ENCODE peak calls at places on chromosomes 5 and 9, in four cellular contexts. V is K562, S is HepG2, Q is SK-N-SH. M is an unnamed sample.
A peak's percentile ranks its signal among the peaks of the same experiment; 100 is the strongest.

GRCh38 chr9:5688109-5688508 is 59.2 kb downstream of the RIC1 start:
- DNase-seq in S (no peak), V (peak; percentile 9), Q (no peak), M (no peak)

GRCh38 chr5:102713682-102714231 is 41.3 kb upstream of the PAM start:
- DNase-seq in Q (no peak), V (no peak), S (no peak), M (no peak)

GRCh38 chr9:89815903-89816573 is 211.2 kb downstream of the GADD45G start:
- DNase-seq in Q (no peak), V (no peak), S (no peak), M (no peak)

GRCh38 chr9:80874276-80874675 is 815.1 kb downstream of the TLE1 start:
- DNase-seq in S (no peak), V (no peak), Q (no peak), M (no peak)

GRCh38 chr9:89999176-89999533 is 394.3 kb downstream of the GADD45G start:
- DNase-seq in V (no peak), S (no peak), Q (no peak), M (no peak)

GRCh38 chr5:170449232-170449631 is 54.6 kb upstream of the KCNIP1 start:
- DNase-seq in Q (no peak), S (no peak), V (no peak), M (no peak)

GRCh38 chr5:134100283-134101011 is 14.0 kb upstream of the TCF7 start:
- DNase-seq in S (no peak), Q (peak; percentile 45), V (no peak), M (no peak)

GRCh38 chr9:17520264-17521058 is 58.4 kb upstream of the SH3GL2 start:
- DNase-seq in V (no peak), Q (no peak), S (no peak), M (no peak)

GRCh38 chr5:67541869-67542268 is 345.3 kb upstream of the CD180 start:
- DNase-seq in V (no peak), S (no peak), Q (no peak), M (no peak)

GRCh38 chr5:129135633-129136032 is 41.1 kb downstream of the ISOC1 start:
- DNase-seq in S (peak; percentile 21), V (no peak), Q (no peak), M (peak; percentile 19)

GRCh38 chr5:33894566-33894965 is 2.8 kb upstream of the ADAMTS12 start:
- DNase-seq in V (no peak), Q (no peak), S (no peak), M (no peak)

GRCh38 chr9:37620386-37620785 is 28.0 kb upstream of the TOMM5 start:
- DNase-seq in V (no peak), Q (no peak), S (no peak), M (no peak)

GRCh38 chr5:33937017-33937699 is 972 bp downstream of the RXFP3 start:
- DNase-seq in V (no peak), Q (peak; percentile 46), S (no peak), M (no peak)

GRCh38 chr5:87850843-87851242 is 417.8 kb downstream of the TMEM161B start:
- DNase-seq in V (no peak), S (no peak), Q (no peak), M (no peak)

GRCh38 chr5:142432369-142432863 is 107.6 kb upstream of the SPRY4 start:
- DNase-seq in V (no peak), Q (no peak), S (no peak), M (no peak)

GRCh38 chr5:156640751-156641241 is 209.3 kb upstream of the PPP1R2B start:
- DNase-seq in S (no peak), Q (no peak), V (no peak), M (no peak)

GRCh38 chr9:77991191-77991590 is 40.4 kb downstream of the GNAQ start:
- DNase-seq in S (no peak), V (no peak), Q (no peak), M (no peak)

GRCh38 chr9:123081824-123082223 is 48.4 kb downstream of the GPR21 start:
- DNase-seq in Q (peak; percentile 25), S (peak; percentile 48), V (peak; percentile 34), M (peak; percentile 22)

GRCh38 chr5:132662925-132663770 is 5.2 kb downstream of the IL13 start:
- DNase-seq in V (peak; percentile 63), S (peak; percentile 36), Q (no peak), M (no peak)

GRCh38 chr5:86971034-86971511 is 296.6 kb upstream of the RASA1 start:
- DNase-seq in S (peak; percentile 3), Q (no peak), V (no peak), M (peak; percentile 18)

GRCh38 chr9:4572184-4572826 is 82.0 kb downstream of the SLC1A1 start:
- DNase-seq in S (no peak), V (no peak), Q (no peak), M (no peak)

GRCh38 chr9:114516913-114517312 is 11.6 kb upstream of the WHRN start:
- DNase-seq in V (no peak), Q (no peak), S (no peak), M (no peak)

GRCh38 chr9:32881948-32882347 is 98.6 kb downstream of the TMEM215 start:
- DNase-seq in Q (no peak), V (no peak), S (no peak), M (no peak)

GRCh38 chr5:1324301-1324700 is 20.6 kb downstream of the CLPTM1L start:
- DNase-seq in S (no peak), Q (no peak), V (no peak), M (no peak)

GRCh38 chr5:157449011-157449723 is 10.8 kb upstream of the NIPAL4 start:
- DNase-seq in S (no peak), Q (peak; percentile 44), V (no peak), M (no peak)

GRCh38 chr9:124450931-124451661 is 845 bp downstream of the ADGRD2 start:
- DNase-seq in V (no peak), Q (peak; percentile 53), S (no peak), M (no peak)

GRCh38 chr9:18438300-18438925 is 35.5 kb upstream of the ADAMTSL1 start:
- DNase-seq in S (no peak), V (no peak), Q (peak; percentile 65), M (no peak)

GRCh38 chr5:170863646-170864045 is 1.8 kb downstream of the RANBP17 start:
- DNase-seq in S (no peak), V (no peak), Q (no peak), M (no peak)

GRCh38 chr5:177116631-177117373 is 16.8 kb upstream of the NSD1 start:
- DNase-seq in S (no peak), Q (no peak), V (peak; percentile 98), M (no peak)

GRCh38 chr5:178430187-178431062 is 159.8 kb downstream of the COL23A1 start:
- DNase-seq in S (peak; percentile 13), V (no peak), Q (peak; percentile 9), M (no peak)

GRCh38 chr9:35350827-35351549 is 138.9 kb upstream of the RUSC2 start:
- DNase-seq in V (no peak), S (no peak), Q (no peak), M (no peak)

GRCh38 chr5:510521-510920 is 13.7 kb downstream of the SLC9A3 start:
- DNase-seq in Q (no peak), V (no peak), S (no peak), M (no peak)

DNA sequence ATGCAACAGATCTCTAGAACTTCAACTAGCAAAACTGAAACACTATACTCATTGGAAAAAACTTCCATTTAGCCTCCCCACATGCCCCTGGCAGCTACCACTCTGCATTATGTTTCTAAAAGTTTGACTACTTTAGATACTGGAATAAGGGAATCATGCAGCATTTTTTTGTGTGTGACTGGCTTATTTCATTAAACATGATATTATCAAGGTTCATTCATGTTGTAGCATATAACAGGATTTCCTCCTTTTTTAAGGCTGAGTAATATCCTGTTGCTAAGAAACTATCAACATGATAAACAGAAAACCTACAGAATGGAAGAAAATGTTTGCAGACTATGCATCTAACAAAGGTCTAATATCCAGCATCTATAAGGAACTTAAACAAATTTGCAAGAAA is 597.9 kb downstream of the DMRTA1 start:
- DNase-seq in S (no peak), V (no peak), Q (no peak), M (no peak)
- TF ChIP-seq ELF1 in S (no peak), V (no peak), Q (no peak), M (no peak)

DNA sequence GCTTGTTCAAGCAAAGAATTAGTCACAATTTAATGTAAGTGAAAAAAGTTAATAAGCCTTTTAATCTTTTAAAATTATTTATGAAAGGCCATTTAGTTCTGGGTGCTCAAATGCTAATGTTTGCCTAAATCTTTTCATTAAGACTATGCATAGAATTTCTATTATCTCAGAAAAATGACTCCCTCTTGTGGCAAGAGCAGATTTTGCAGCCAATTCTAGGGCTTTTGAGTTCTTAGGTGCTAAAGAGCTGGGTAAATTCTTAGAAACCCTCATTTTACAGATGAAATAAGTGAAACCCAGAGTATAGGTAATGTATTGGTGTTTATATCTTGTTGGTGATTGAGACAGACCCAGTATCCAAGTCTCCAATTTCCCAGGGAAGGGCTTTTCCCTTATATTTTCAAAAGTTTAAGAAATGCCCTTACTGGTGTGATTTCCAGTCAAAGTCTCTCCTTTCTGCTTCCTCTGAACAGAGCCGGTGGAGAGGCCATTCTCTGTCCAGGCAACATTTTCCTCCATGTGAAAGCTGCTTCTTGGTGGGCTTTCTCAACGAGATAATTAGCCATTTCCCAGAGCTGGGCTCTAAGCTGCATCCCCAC is 24.1 kb upstream of the PCSK5 start:
- DNase-seq in S (peak; percentile 27), Q (peak; percentile 15), V (peak; percentile 8), M (peak; percentile 48)
- TF ChIP-seq ELF1 in S (no peak), Q (no peak), V (no peak), M (no peak)

GRCh38 chr5:74801941-74802340 is 34.9 kb downstream of the NSA2 start:
- DNase-seq in S (no peak), V (no peak), Q (no peak), M (no peak)

GRCh38 chr5:74801197-74801596 is 34.1 kb downstream of the NSA2 start:
- DNase-seq in Q (no peak), V (no peak), S (no peak), M (no peak)

DNA sequence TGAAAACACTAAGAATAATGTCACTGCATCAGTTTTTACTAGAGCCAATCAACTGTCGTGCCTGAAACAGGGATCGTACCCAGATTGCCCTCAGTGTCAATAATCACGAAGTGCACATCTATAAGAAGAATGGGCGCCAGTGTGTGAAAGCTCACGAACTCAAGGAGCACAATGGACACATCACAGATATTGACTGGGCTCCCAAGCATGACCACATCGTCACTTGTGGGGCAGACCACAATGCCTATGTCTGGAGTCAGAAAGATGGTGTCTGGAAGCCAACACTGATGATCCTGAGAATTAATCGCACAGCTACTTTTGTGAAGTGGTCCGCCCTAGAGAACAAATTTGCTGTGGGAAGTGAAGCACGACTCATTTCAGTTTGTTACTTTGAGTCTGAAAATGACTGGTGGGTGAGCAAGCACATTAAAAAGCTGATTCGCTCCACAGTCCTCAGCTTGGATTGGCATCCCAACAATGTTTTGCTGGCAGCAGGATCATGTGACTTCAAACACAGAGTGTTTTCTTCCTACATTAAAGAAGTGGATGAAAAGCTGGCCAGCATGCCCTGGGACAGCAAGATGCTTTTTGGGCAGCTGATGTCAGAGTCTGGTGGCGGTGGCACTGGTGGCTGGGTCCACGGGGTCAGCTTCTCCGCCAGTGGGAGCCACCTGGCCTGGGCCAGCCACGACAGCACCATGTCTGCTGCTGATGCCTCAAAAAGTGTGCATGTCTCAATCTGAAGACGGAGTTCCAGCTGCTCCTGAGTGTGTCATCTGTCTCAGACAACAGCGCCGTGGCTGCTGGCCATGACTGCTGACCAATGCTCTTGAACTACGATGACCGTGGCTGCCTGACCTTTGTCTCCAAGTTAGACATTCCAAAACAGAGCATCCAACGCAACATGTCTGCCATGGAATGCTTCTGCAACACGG is 32.2 kb downstream of the NSA2 start:
- DNase-seq in Q (no peak), S (peak; percentile 3), V (no peak), M (no peak)
- TF ChIP-seq ELF1 in Q (no peak), S (no peak), V (no peak), M (no peak)

DNA sequence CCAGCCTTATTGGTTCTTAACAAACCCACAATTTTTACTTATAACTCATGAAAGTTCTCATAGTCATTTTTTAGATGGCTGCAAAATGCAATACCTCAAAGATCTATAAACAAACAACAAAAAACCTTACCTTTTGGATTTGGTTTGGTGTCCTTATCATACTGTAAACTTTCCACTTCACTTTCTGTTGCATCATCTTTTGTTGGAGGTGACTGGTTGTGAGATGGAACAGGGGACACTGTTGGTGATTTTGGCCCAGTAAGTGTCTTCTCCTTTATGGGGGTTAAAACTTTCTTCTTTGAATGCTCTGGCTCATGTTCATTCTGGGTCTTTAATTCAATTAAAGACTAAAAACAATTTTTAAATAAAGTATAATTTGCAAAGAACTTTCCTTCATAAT is 33.4 kb downstream of the CEP120 start:
- DNase-seq in S (no peak), Q (no peak), V (no peak), M (no peak)
- TF ChIP-seq ELF1 in S (no peak), Q (no peak), V (no peak), M (no peak)

M was measured in HCT116.